ENCODE peak calls at places on chromosomes 2 and 18, in four cellular contexts. W, Z, P and N are unnamed samples.
A peak's percentile ranks its signal among the peaks of the same experiment; 100 is the strongest.

GRCh38 chr2:125721072-125721721 is 934.8 kb upstream of the GYPC start:
- DNase-seq in W (peak; percentile 40), Z (no peak), P (no peak), N (no peak)

GRCh38 chr2:40339026-40339425 is 112.9 kb downstream of the SLC8A1 start:
- DNase-seq in W (no peak), Z (no peak), P (no peak), N (no peak)

GRCh38 chr2:28427741-28428412 is 35.2 kb downstream of the FOSL2 start:
- DNase-seq in W (no peak), Z (no peak), P (peak; percentile 28), N (no peak)

GRCh38 chr2:157386747-157387146 is 57.1 kb downstream of the CYTIP start:
- DNase-seq in W (no peak), Z (no peak), P (no peak), N (no peak)

GRCh38 chr18:54607213-54607934 is 16.3 kb downstream of the DYNAP start:
- DNase-seq in W (no peak), Z (no peak), P (no peak), N (no peak)

GRCh38 chr2:217864960-217865359 is 137.8 kb downstream of the TNS1 start:
- DNase-seq in W (no peak), Z (no peak), P (no peak), N (no peak)

GRCh38 chr2:241947004-241947350 is 77.4 kb downstream of the RTP5 start:
- DNase-seq in W (no peak), Z (no peak), P (no peak), N (no peak)

GRCh38 chr2:18413794-18414396 is 146.6 kb downstream of the RDH14 start:
- DNase-seq in W (no peak), Z (peak; percentile 65), P (no peak), N (peak; percentile 42)

GRCh38 chr2:217647226-217647625 is 355.6 kb downstream of the TNS1 start:
- DNase-seq in W (no peak), Z (no peak), P (no peak), N (no peak)

GRCh38 chr2:43003702-43004101 is 211.3 kb upstream of the HAAO start:
- DNase-seq in W (no peak), Z (no peak), P (no peak), N (no peak)

GRCh38 chr2:69667805-69668382 is 24.4 kb upstream of the AAK1 start:
- DNase-seq in W (no peak), Z (no peak), P (no peak), N (no peak)

GRCh38 chr2:8847400-8847799 is 10.0 kb upstream of the KIDINS220 start:
- DNase-seq in W (no peak), Z (no peak), P (no peak), N (no peak)
- H3K27ac ChIP-seq in W (no peak overlapping the region), Z (no peak overlapping the region), P (no peak overlapping the region), N (no peak overlapping the region)

GRCh38 chr2:128715360-128715759 is 396.7 kb upstream of the HS6ST1 start:
- DNase-seq in W (no peak), Z (peak; percentile 18), P (no peak), N (peak; percentile 5)
- H3K27ac ChIP-seq in W (no peak overlapping the region), Z (no peak overlapping the region), P (no peak overlapping the region), N (no peak overlapping the region)

GRCh38 chr18:56841836-56842235 is 190.7 kb downstream of the WDR7 start:
- DNase-seq in W (no peak), Z (no peak), P (no peak), N (no peak)

GRCh38 chr18:56835331-56835730 is 184.2 kb downstream of the WDR7 start:
- DNase-seq in W (no peak), Z (no peak), P (no peak), N (no peak)

GRCh38 chr18:56831988-56832387 is 180.8 kb downstream of the WDR7 start:
- DNase-seq in W (no peak), Z (no peak), P (no peak), N (no peak)

GRCh38 chr18:56836173-56836572 is 185.0 kb downstream of the WDR7 start:
- DNase-seq in W (no peak), Z (no peak), P (no peak), N (no peak)
- H3K27ac ChIP-seq in W (no peak overlapping the region), Z (no peak overlapping the region), P (no peak overlapping the region), N (no peak overlapping the region)

GRCh38 chr2:145623136-145623535 is 1103.2 kb upstream of the ZEB2 start:
- DNase-seq in W (no peak), Z (no peak), P (no peak), N (no peak)
- H3K27ac ChIP-seq in W (no peak overlapping the region), Z (no peak overlapping the region), P (no peak overlapping the region), N (no peak overlapping the region)